ENCODE peak calls at places on chromosomes 6 and 20, in five cellular contexts. P, A, U, E and V are unnamed samples.

GRCh38 chr6:155270566-155271091 is 6.8 kb downstream of the CLDN20 start:
- DNase-seq in E (no peak), P (no peak), A (no peak), U (no peak), V (no peak)

GRCh38 chr6:42988486-42989020 is 4.2 kb downstream of the PPP2R5D start:
- DNase-seq in U (no peak), A (no peak), P (no peak), E (no peak), V (no peak)

GRCh38 chr6:15363523-15364400 is 117.9 kb downstream of the JARID2 start:
- DNase-seq in P (no peak), U (no peak), E (peak), A (no peak), V (no peak)

GRCh38 chr20:33791021-33791420 is 20.1 kb upstream of the CHMP4B start:
- DNase-seq in U (peak), E (no peak), A (no peak), P (no peak), V (peak)

GRCh38 chr20:61941721-61942405 is 123.8 kb downstream of the TAF4 start:
- DNase-seq in P (no peak), A (no peak), U (peak), E (no peak), V (peak)

GRCh38 chr6:90217621-90218496 is 78.8 kb downstream of the BACH2 start:
- DNase-seq in A (no peak), U (peak), P (no peak), E (peak), V (peak)

GRCh38 chr6:22306741-22307466 is 10.1 kb upstream of the PRL start:
- DNase-seq in P (no peak), A (no peak), U (no peak), E (no peak), V (no peak)

GRCh38 chr6:77173472-77174074 is 289.7 kb downstream of the HTR1B start:
- DNase-seq in U (no peak), E (no peak), A (no peak), P (no peak), V (no peak)

GRCh38 chr6:97394160-97394748 is 111.2 kb upstream of the MMS22L start:
- DNase-seq in A (no peak), E (peak), U (no peak), P (peak), V (no peak)

GRCh38 chr20:57263767-57264150 is 2.7 kb downstream of the BMP7 start:
- DNase-seq in U (no peak), A (no peak), E (no peak), P (no peak), V (no peak)

GRCh38 chr6:169999367-169999766 is 247.9 kb downstream of the ERMARD start:
- DNase-seq in U (no peak), E (no peak), A (no peak), P (no peak), V (peak)

GRCh38 chr20:24983896-24984295 is 8.7 kb downstream of the APMAP start:
- DNase-seq in E (no peak), U (no peak), P (no peak), A (no peak), V (no peak)

GRCh38 chr6:28810655-28811053 is 113.1 kb downstream of the TRIM27 start:
- DNase-seq in P (no peak), E (no peak), A (no peak), U (no peak), V (no peak)

GRCh38 chr6:14871196-14871595 is 374.7 kb upstream of the JARID2 start:
- DNase-seq in P (no peak), A (no peak), E (no peak), U (no peak), V (no peak)

GRCh38 chr6:44301782-44302564 is 11.2 kb downstream of the AARS2 start:
- DNase-seq in P (no peak), A (no peak), U (no peak), E (no peak), V (no peak)

GRCh38 chr20:63444548-63444947 is 27.9 kb downstream of the KCNQ2 start:
- DNase-seq in E (no peak), U (no peak), A (no peak), P (no peak), V (peak)

GRCh38 chr6:77124604-77125003 is 338.7 kb downstream of the HTR1B start:
- DNase-seq in A (no peak), P (no peak), U (no peak), E (no peak), V (no peak)

GRCh38 chr20:433300-433975 is 25.3 kb downstream of the RBCK1 start:
- DNase-seq in E (peak), U (no peak), P (no peak), A (no peak), V (peak)

GRCh38 chr6:46937623-46938022 is 15.9 kb upstream of the ADGRF5 start:
- DNase-seq in A (no peak), U (no peak), P (no peak), E (no peak), V (no peak)

GRCh38 chr20:1323830-1324597 is 4.9 kb downstream of the SDCBP2 start:
- DNase-seq in A (no peak), P (no peak), U (no peak), E (no peak), V (peak)

GRCh38 chr6:132070356-132070755 is 119.2 kb upstream of the CCN2 start:
- DNase-seq in E (no peak), U (no peak), P (no peak), A (no peak), V (no peak)

GRCh38 chr6:167699141-167700036 is 127.3 kb upstream of the AFDN start:
- DNase-seq in A (peak), P (peak), U (peak), E (no peak), V (no peak)

GRCh38 chr20:53899351-53900167 is 170.8 kb downstream of the BCAS1 start:
- DNase-seq in U (no peak), A (no peak), P (peak), E (no peak), V (peak)

GRCh38 chr6:160217073-160217472 is 41.5 kb downstream of the SLC22A2 start:
- DNase-seq in A (no peak), P (no peak), E (no peak), U (no peak), V (no peak)